ENCODE peak calls at places on chromosome 3, in four cellular contexts. Y is neural progenitor cell, T is aorta, S is IMR-90. Q is an unnamed sample. For H3K4me1, the result is how much of the 10 kb centered on the place peaks cover.

GRCh38 chr3:21901504-21901903 is 150.5 kb upstream of the ZNF385D start:
- DNase-seq in T (no peak), Y (no peak), S (no peak), Q (no peak)

GRCh38 chr3:11091088-11091590 is 63.2 kb upstream of the HRH1 start:
- DNase-seq in T (no peak), S (peak), Y (peak), Q (peak)

GRCh38 chr3:127368186-127369032 is 80.6 kb upstream of the PRR20G start:
- DNase-seq in T (no peak), S (no peak), Y (peak), Q (no peak)

GRCh38 chr3:9098716-9099675 is 135.7 kb upstream of the RAD18 start:
- DNase-seq in S (no peak), T (no peak), Y (peak), Q (no peak)

GRCh38 chr3:11096266-11097135 is 57.8 kb upstream of the HRH1 start:
- DNase-seq in Y (peak), T (peak), S (peak), Q (peak)

GRCh38 chr3:83734656-83735055 is 1224.1 kb upstream of the CADM2 start:
- DNase-seq in S (no peak), T (no peak), Y (no peak), Q (no peak)

GRCh38 chr3:133834621-133835417 is 29.2 kb downstream of the SRPRB start:
- DNase-seq in S (no peak), T (no peak), Y (no peak), Q (no peak)

GRCh38 chr3:46996689-46997452 is 17.4 kb downstream of the NBEAL2 start:
- DNase-seq in S (no peak), Y (no peak), T (peak), Q (no peak)

GRCh38 chr3:105620236-105620635 is 248.6 kb downstream of the CBLB start:
- DNase-seq in Y (no peak), S (no peak), T (no peak), Q (no peak)

GRCh38 chr3:38490288-38490860 is 5.8 kb upstream of the EXOG start:
- DNase-seq in S (no peak), Y (peak), T (no peak), Q (no peak)

GRCh38 chr3:177512945-177513671 is 315.8 kb upstream of the TBL1XR1 start:
- DNase-seq in S (no peak), Y (no peak), T (no peak), Q (no peak)

GRCh38 chr3:17158941-17159682 is 274.4 kb downstream of the PLCL2 start:
- DNase-seq in Y (no peak), S (peak), T (no peak), Q (no peak)

GRCh38 chr3:126858401-126858800 is 124.5 kb upstream of the PLXNA1 start:
- DNase-seq in T (no peak), Y (no peak), S (no peak), Q (no peak)

GRCh38 chr3:143280984-143281383 is 161.4 kb downstream of the CHST2 start:
- DNase-seq in T (no peak), S (no peak), Y (no peak), Q (no peak)

GRCh38 chr3:41652931-41653330 is 309.0 kb downstream of the ULK4 start:
- DNase-seq in T (no peak), S (peak), Y (peak), Q (no peak)

GRCh38 chr3:9192238-9192637 is 57.2 kb downstream of the SRGAP3 start:
- DNase-seq in Y (no peak), S (no peak), T (no peak), Q (no peak)

GRCh38 chr3:50587373-50587772 is 18.1 kb downstream of the HEMK1 start:
- DNase-seq in Y (no peak), S (peak), T (no peak), Q (no peak)

GRCh38 chr3:50586763-50587070 is 17.4 kb downstream of the HEMK1 start:
- DNase-seq in T (no peak), S (no peak), Y (no peak), Q (no peak)

GRCh38 chr3:50587806-50588758 is 18.8 kb downstream of the HEMK1 start:
- DNase-seq in T (no peak), S (no peak), Y (no peak), Q (no peak)

GRCh38 chr3:50591196-50591741 is 20.3 kb downstream of the CISH start:
- DNase-seq in S (no peak), Y (no peak), T (no peak), Q (no peak)

GRCh38 chr3:50588759-50589433 is 19.6 kb downstream of the HEMK1 start:
- DNase-seq in Y (no peak), T (no peak), S (peak), Q (no peak)
- H3K4me1 ChIP-seq in Y (under half), T (under half), S (under half), Q (under half)

DNA sequence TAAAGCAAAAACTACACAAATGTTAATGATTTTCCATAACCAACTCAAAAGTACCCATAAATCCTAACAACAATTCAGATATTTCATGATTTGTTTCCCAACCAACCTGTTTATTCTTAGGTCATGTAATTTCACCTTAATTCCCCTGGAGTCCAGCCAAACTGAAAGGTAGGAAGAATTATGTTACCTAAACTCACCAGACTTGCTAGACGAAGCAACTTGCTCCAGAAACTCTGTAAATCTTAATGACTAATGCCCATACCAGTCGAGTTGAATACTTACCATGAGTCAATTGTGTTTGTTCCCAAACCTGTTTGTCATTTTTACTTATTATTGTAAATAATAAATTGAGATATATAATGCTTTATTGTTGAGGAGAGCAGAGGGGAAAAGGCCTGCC is 1030.0 kb downstream of the TBL1XR1 start:
- DNase-seq in S (no peak), Y (no peak), T (no peak), Q (no peak)
- H3K27ac ChIP-seq in S (no peak), Y (no peak), T (no peak), Q (no peak)

GRCh38 chr3:64443553-64444331 is 218.5 kb upstream of the PRICKLE2 start:
- DNase-seq in S (peak), Y (no peak), T (no peak), Q (no peak)
- H3K4me3 ChIP-seq in S (peak), Y (no peak), T (no peak), Q (no peak)

GRCh38 chr3:150251654-150252053 is 156.4 kb upstream of the TSC22D2 start:
- DNase-seq in T (no peak), Y (no peak), S (peak), Q (no peak)

GRCh38 chr3:150251187-150251592 is 156.9 kb upstream of the TSC22D2 start:
- DNase-seq in Y (no peak), S (no peak), T (no peak), Q (no peak)

GRCh38 chr3:150253622-150254021 is 154.5 kb upstream of the TSC22D2 start:
- DNase-seq in T (no peak), Y (no peak), S (no peak), Q (no peak)

GRCh38 chr3:150254199-150254786 is 153.8 kb upstream of the TSC22D2 start:
- DNase-seq in S (no peak), T (no peak), Y (no peak), Q (no peak)

DNA sequence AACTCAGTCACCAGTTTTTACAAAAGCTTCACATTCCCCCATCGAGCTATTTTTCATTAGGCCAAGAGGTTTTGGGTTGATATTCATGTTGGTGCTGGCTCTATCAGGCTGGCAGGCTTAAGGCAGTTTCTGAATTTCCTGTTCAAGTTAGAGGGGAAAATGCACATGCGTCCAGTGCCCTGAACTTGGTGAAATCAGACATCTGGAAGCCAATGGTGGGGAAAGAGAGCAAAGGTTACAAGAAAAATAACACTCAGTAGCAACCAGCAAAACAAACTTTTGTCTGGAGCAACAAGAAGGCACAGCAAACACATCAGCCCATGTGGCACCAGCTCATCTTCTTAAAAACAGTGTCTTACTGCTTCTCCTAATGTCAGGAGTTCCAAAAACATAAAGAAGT is 155.6 kb upstream of the TSC22D2 start:
- DNase-seq in S (peak), Y (no peak), T (no peak), Q (peak)
- H3K4me1 ChIP-seq in S (under half), Y (under half), T (under half), Q (half or more)

GRCh38 chr3:138219255-138219654 is 32.2 kb downstream of the ARMC8 start:
- DNase-seq in T (no peak), S (no peak), Y (no peak), Q (no peak)

GRCh38 chr3:138210528-138210927 is 23.4 kb downstream of the ARMC8 start:
- DNase-seq in Y (peak), S (no peak), T (no peak), Q (no peak)

GRCh38 chr3:138213373-138214085 is 26.4 kb downstream of the ARMC8 start:
- DNase-seq in Y (no peak), S (peak), T (no peak), Q (no peak)
- H3K27ac ChIP-seq in Y (no peak), S (no peak), T (no peak), Q (no peak)

GRCh38 chr3:74561881-74562280 is 52.6 kb downstream of the CNTN3 start:
- DNase-seq in Y (no peak), S (peak), T (no peak), Q (no peak)
- H3K4me3 ChIP-seq in Y (no peak), S (no peak), T (no peak), Q (no peak)

GRCh38 chr3:119184083-119184482 is 10.7 kb downstream of the UPK1B start:
- DNase-seq in Y (no peak), T (no peak), S (no peak), Q (no peak)
- H3K4me1 ChIP-seq in Y (under half), T (under half), S (under half), Q (under half)

Q was measured in tibial artery.